ENCODE peak calls at places on chromosome 22, in seven cellular contexts. J is fibroblast of lung, Q is neural progenitor cell, H is GM23248, X is IMR-90, R is HCT116, M is endothelial cell of umbilical vein. K is an unnamed sample. For H3K4me1, the result is how much of the 10 kb centered on the place peaks cover.

GRCh38 chr22:35609761-35610160 is 7.4 kb downstream of the MB start:
- DNase-seq in J (no peak), Q (no peak), H (no peak), X (no peak), R (no peak), M (no peak), K (no peak)

GRCh38 chr22:43409800-43410199 is 2.0 kb upstream of the MPPED1 start:
- DNase-seq in J (no peak), Q (no peak), H (no peak), X (no peak), R (no peak), M (no peak), K (no peak)

GRCh38 chr22:39176067-39176621 is 23.7 kb upstream of the CBX7 start:
- DNase-seq in J (peak), Q (peak), H (peak), X (peak), R (no peak), M (peak), K (no peak)

GRCh38 chr22:29041408-29041807 is 20.2 kb downstream of the C22orf31 start:
- DNase-seq in J (peak), Q (no peak), H (peak), X (peak), R (no peak), M (peak), K (no peak)

GRCh38 chr22:33923660-33924246 is 3.5 kb upstream of the LARGE1 start:
- DNase-seq in J (peak), Q (peak), H (peak), X (peak), R (peak), M (peak), K (peak)

GRCh38 chr22:32311551-32312071 is 46.1 kb upstream of the RFPL3 start:
- DNase-seq in J (no peak), Q (no peak), H (no peak), X (no peak), R (no peak), M (no peak), K (no peak)

GRCh38 chr22:40213478-40213877 is 35.8 kb downstream of the TNRC6B start:
- DNase-seq in J (no peak), Q (no peak), H (no peak), X (no peak), R (no peak), M (peak), K (peak)

GRCh38 chr22:27747396-27748256 is 53.9 kb downstream of the MN1 start:
- DNase-seq in J (no peak), Q (no peak), H (peak), X (no peak), R (no peak), M (no peak), K (no peak)

GRCh38 chr22:33049125-33049729 is 9.0 kb downstream of the SYN3 start:
- DNase-seq in J (peak), Q (peak), H (peak), X (peak), R (peak), M (peak), K (peak)

GRCh38 chr22:44026630-44027511 is 2.8 kb downstream of the PARVB start:
- DNase-seq in J (peak), Q (no peak), H (peak), X (peak), R (no peak), M (peak), K (peak)

GRCh38 chr22:19739911-19740449 is 16.6 kb downstream of the GP1BB start:
- DNase-seq in J (no peak), Q (no peak), H (no peak), X (no peak), R (no peak), M (no peak), K (no peak)

GRCh38 chr22:40449676-40450035 is 79.3 kb downstream of the SGSM3 start:
- DNase-seq in J (peak), Q (no peak), H (peak), X (peak), R (no peak), M (no peak), K (no peak)

GRCh38 chr22:22010358-22010757 is 27.8 kb upstream of the TOP3B start:
- DNase-seq in J (no peak), Q (no peak), H (no peak), X (no peak), R (no peak), M (no peak), K (no peak)

GRCh38 chr22:29907753-29908515 is 25.0 kb downstream of the MTMR3 start:
- DNase-seq in J (peak), Q (no peak), H (peak), X (peak), R (peak), M (peak), K (no peak)

GRCh38 chr22:20741634-20742581 is 32.0 kb upstream of the SERPIND1 start:
- DNase-seq in J (peak), Q (peak), H (peak), X (peak), R (peak), M (peak), K (peak)

GRCh38 chr22:21697866-21698265 is 32.1 kb downstream of the PPIL2 start:
- DNase-seq in J (peak), Q (no peak), H (peak), X (peak), R (no peak), M (no peak), K (no peak)

GRCh38 chr22:26897384-26897783 is 240.0 kb downstream of the MIAT start:
- DNase-seq in J (no peak), Q (no peak), H (no peak), X (no peak), R (no peak), M (no peak), K (no peak)

GRCh38 chr22:26561756-26562417 is 28.0 kb downstream of the TPST2 start:
- DNase-seq in J (no peak), Q (no peak), H (no peak), X (no peak), R (no peak), M (no peak), K (no peak)

GRCh38 chr22:36125994-36126531 is 34.5 kb downstream of the APOL3 start:
- DNase-seq in J (no peak), Q (no peak), H (no peak), X (no peak), R (no peak), M (no peak), K (no peak)

GRCh38 chr22:20021196-20022181 is 579 bp downstream of the TANGO2 start:
- DNase-seq in J (peak), Q (peak), H (peak), X (peak), R (no peak), M (peak), K (peak)

GRCh38 chr22:17945851-17946690 is 78.3 kb downstream of the MICAL3 start:
- DNase-seq in J (no peak), Q (no peak), H (no peak), X (no peak), R (no peak), M (no peak), K (peak)

GRCh38 chr22:44116755-44117684 is 63.7 kb upstream of the PARVG start:
- DNase-seq in J (no peak), Q (no peak), H (no peak), X (no peak), R (no peak), M (no peak), K (no peak)

GRCh38 chr22:48320048-48320655 is 1507.5 kb downstream of the BRD1 start:
- DNase-seq in J (no peak), Q (no peak), H (no peak), X (no peak), R (no peak), M (no peak), K (no peak)

GRCh38 chr22:19307872-19308271 is 16.4 kb upstream of the CLTCL1 start:
- DNase-seq in J (no peak), Q (no peak), H (no peak), X (no peak), R (no peak), M (no peak), K (no peak)

GRCh38 chr22:17057959-17058814 is 26.6 kb upstream of the IL17RA start:
- DNase-seq in J (peak), Q (peak), H (peak), X (peak), R (peak), M (peak), K (peak)

GRCh38 chr22:20765938-20766337 is 8.0 kb upstream of the SERPIND1 start:
- DNase-seq in J (no peak), Q (no peak), H (no peak), X (no peak), R (no peak), M (no peak), K (no peak)

GRCh38 chr22:43905681-43906080 is 13.9 kb upstream of the PNPLA5 start:
- DNase-seq in J (no peak), Q (no peak), H (no peak), X (no peak), R (no peak), M (no peak), K (no peak)

GRCh38 chr22:20089977-20090729 is 10.1 kb downstream of the DGCR8 start:
- DNase-seq in J (no peak), Q (no peak), H (peak), X (peak), R (no peak), M (no peak), K (no peak)

GRCh38 chr22:43897751-43898261 is 6.0 kb upstream of the PNPLA5 start:
- DNase-seq in J (peak), Q (no peak), H (peak), X (peak), R (no peak), M (no peak), K (no peak)

GRCh38 chr22:28548411-28548810 is 131.2 kb downstream of the TTC28 start:
- DNase-seq in J (peak), Q (no peak), H (no peak), X (no peak), R (no peak), M (no peak), K (no peak)

GRCh38 chr22:46392137-46392844 is 56.8 kb downstream of the TRMU start:
- DNase-seq in J (no peak), Q (no peak), H (no peak), X (no peak), R (no peak), M (no peak), K (no peak)
- H3K4me2 ChIP-seq in J (no peak), Q (no peak), H (no peak), X (no peak), R (no peak), M (no peak), K (no peak)

GRCh38 chr22:23236440-23237139 is 56.3 kb downstream of the BCR start:
- DNase-seq in J (no peak), Q (no peak), H (no peak), X (no peak), R (no peak), M (no peak), K (no peak)
- H3K4me1 ChIP-seq in J (under half), Q (under half), H (under half), X (under half), R (under half), M (under half), K (under half)

GRCh38 chr22:46549565-46549840 is 12.1 kb upstream of the CELSR1 start:
- DNase-seq in J (no peak), Q (no peak), H (no peak), X (no peak), R (no peak), M (no peak), K (no peak)

GRCh38 chr22:46546466-46547178 is 9.2 kb upstream of the CELSR1 start:
- DNase-seq in J (peak), Q (peak), H (peak), X (peak), R (no peak), M (peak), K (no peak)

GRCh38 chr22:46547883-46548244 is 10.4 kb upstream of the CELSR1 start:
- DNase-seq in J (peak), Q (no peak), H (peak), X (peak), R (no peak), M (peak), K (no peak)

GRCh38 chr22:46545041-46545796 is 7.8 kb upstream of the CELSR1 start:
- DNase-seq in J (no peak), Q (no peak), H (peak), X (peak), R (no peak), M (no peak), K (no peak)

GRCh38 chr22:46547179-46547882 is 9.9 kb upstream of the CELSR1 start:
- DNase-seq in J (peak), Q (peak), H (peak), X (peak), R (no peak), M (peak), K (no peak)
- H3K4me2 ChIP-seq in J (peak), Q (peak), H (peak), X (peak), R (peak), M (no peak), K (no peak)

DNA sequence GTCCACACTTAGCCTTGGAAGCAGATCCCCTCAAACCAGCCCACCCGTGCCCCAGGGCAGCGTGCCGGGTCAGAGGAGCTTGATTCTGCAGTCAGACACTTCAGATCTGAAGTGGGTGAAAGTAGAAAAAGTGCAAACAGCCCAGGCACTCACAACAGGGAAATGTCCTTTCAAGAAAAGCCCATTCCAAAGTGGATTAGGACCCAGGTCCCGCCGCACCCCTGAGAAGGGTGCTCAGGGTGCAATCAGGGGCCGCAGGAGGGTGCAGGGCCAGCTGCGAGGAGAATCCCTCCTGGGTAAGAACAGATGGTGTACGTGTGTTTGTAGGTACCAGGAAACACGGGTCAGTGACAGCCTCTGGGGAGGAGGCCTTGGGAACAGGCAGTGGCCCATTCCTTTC is 17.7 kb downstream of the ELFN2 start:
- DNase-seq in J (no peak), Q (no peak), H (no peak), X (no peak), R (no peak), M (no peak), K (peak)
- H3K4me1 ChIP-seq in J (under half), Q (under half), H (under half), X (under half), R (under half), M (under half), K (under half)

GRCh38 chr22:49502126-49502826 is 325.4 kb downstream of the BRD1 start:
- DNase-seq in J (peak), Q (no peak), H (no peak), X (no peak), R (peak), M (no peak), K (no peak)
- H3K4me2 ChIP-seq in J (no peak), Q (no peak), H (no peak), X (no peak), R (peak), M (no peak), K (no peak)

DNA sequence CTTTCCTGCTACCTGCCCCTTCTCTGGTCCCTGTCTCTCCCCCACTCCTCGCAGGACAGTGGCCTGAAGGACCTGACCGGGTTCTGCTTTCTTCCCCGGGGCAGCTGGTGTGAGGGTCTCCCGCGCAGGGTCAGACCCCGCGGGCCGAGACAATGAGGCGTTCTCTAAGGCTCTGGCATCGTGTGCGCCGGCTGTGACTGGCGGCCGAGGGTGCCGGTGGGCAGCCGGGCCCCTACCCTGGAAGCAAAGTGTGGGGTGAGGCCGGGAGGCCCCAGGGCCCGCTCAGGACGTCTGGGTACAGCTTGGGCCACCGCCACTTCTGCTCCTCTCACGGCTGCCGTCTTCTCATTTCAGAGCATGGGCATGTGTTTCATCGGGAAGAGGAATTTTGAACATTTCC is 16.3 kb downstream of the TRMU start:
- DNase-seq in J (no peak), Q (no peak), H (no peak), X (no peak), R (no peak), M (no peak), K (no peak)
- H3K4me1 ChIP-seq in J (under half), Q (under half), H (under half), X (under half), R (under half), M (under half), K (under half)

GRCh38 chr22:24200616-24201212 is 19.4 kb downstream of the SUSD2 start:
- DNase-seq in J (peak), Q (no peak), H (peak), X (peak), R (peak), M (peak), K (no peak)

GRCh38 chr22:24205438-24206189 is 24.3 kb downstream of the SUSD2 start:
- DNase-seq in J (no peak), Q (no peak), H (no peak), X (no peak), R (no peak), M (no peak), K (no peak)

GRCh38 chr22:24207264-24208011 is 26.2 kb downstream of the SUSD2 start:
- DNase-seq in J (peak), Q (no peak), H (peak), X (no peak), R (no peak), M (peak), K (no peak)

GRCh38 chr22:24198682-24199052 is 17.4 kb downstream of the SUSD2 start:
- DNase-seq in J (no peak), Q (no peak), H (no peak), X (no peak), R (no peak), M (no peak), K (no peak)

DNA sequence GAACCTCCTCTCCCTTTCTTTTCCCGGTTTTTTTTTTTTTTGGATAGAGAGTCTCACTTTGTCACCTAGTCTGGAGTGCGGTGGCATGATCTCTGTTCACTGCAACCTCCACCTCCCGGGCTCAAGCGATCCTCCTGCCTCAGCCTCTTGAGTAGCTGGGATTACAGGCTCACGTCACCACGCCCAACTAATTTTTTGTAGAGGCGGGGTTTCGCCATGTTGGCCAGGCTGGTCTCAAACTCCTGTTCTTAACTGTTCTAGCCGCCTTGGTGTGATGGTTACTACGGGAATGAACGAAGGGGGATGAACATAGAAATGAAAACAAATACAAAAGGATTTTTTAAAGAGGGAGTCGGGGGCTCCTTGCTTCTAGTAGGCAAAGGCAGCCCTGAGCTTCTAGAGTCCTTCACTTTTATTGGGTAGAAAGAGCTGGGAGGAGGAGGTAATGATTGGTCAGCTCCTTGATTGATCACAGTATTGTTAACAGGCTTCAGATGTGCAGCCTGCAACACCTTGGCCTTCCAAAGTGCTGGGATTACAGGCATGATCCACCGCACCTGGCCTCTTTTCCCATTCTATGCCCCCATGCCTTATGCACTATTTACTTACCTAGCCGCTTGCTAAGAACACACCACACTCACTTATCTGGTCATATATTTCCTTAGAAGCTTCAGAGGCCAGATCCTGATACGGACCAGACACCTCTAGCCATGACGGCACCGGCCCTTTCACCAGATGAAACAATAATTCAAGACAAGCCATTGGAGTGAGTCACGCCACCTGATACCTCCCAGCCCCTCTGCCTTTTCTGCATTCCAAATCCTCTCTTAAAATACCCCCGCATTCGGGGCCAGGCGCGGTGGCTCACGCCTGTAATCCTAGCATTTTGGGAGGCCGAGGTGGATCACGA is 20.6 kb downstream of the SUSD2 start:
- DNase-seq in J (peak), Q (no peak), H (no peak), X (peak), R (peak), M (no peak), K (no peak)
- H3K4me2 ChIP-seq in J (no peak), Q (no peak), H (no peak), X (no peak), R (peak), M (no peak), K (no peak)